ENCODE peak calls at places on chromosome 12, in five cellular contexts. A is astrocyte of the cerebellum, R is left cardiac atrium, X is AG08395, W is tibial nerve. S is an unnamed sample.

GRCh38 chr12:122062832-122063690 is 15.5 kb upstream of the MLXIP start:
- DNase-seq in W (peak), R (peak), A (no peak), X (peak), S (no peak)

GRCh38 chr12:121217066-121217465 is 7.1 kb downstream of the P2RX4 start:
- DNase-seq in X (no peak), R (no peak), A (no peak), W (no peak), S (no peak)

GRCh38 chr12:646303-647038 is 16.8 kb downstream of the NINJ2 start:
- DNase-seq in R (peak), W (peak), A (no peak), X (peak), S (no peak)

GRCh38 chr12:89950421-89950820 is 241.8 kb upstream of the ATP2B1 start:
- DNase-seq in W (no peak), X (no peak), R (no peak), A (no peak), S (no peak)

GRCh38 chr12:26853303-26854027 is 20.5 kb upstream of the ITPR2 start:
- DNase-seq in A (no peak), X (peak), R (peak), W (peak), S (peak)

GRCh38 chr12:118356809-118357326 is 15.8 kb downstream of the TAOK3 start:
- DNase-seq in A (no peak), W (no peak), R (no peak), X (peak), S (no peak)

GRCh38 chr12:96236221-96236822 is 42.1 kb downstream of the ELK3 start:
- DNase-seq in R (peak), W (peak), A (peak), X (peak), S (no peak)

GRCh38 chr12:8554451-8555195 is 13.9 kb upstream of the CLEC4E start:
- DNase-seq in A (peak), X (peak), W (no peak), R (no peak), S (no peak)

GRCh38 chr12:105409881-105410471 is 79.5 kb downstream of the C12orf75 start:
- DNase-seq in A (no peak), R (peak), W (peak), X (peak), S (no peak)

GRCh38 chr12:124804011-124804621 is 59.5 kb downstream of the SCARB1 start:
- DNase-seq in W (peak), A (peak), X (peak), R (peak), S (no peak)

GRCh38 chr12:80271770-80272169 is 172.3 kb upstream of the PTPRQ start:
- DNase-seq in X (no peak), R (no peak), W (no peak), A (no peak), S (no peak)

GRCh38 chr12:125161712-125162023 is 96.4 kb downstream of the AACS start:
- DNase-seq in A (no peak), X (no peak), R (no peak), W (no peak), S (no peak)

GRCh38 chr12:76878045-76878898 is 547 bp downstream of the CSRP2 start:
- DNase-seq in W (no peak), A (no peak), X (peak), R (peak), S (peak)

GRCh38 chr12:53219116-53219955 is 12.3 kb upstream of the ITGB7 start:
- DNase-seq in A (no peak), X (no peak), W (no peak), R (peak), S (no peak)

GRCh38 chr12:9796916-9797315 is 30.4 kb upstream of the KLRF1 start:
- DNase-seq in X (no peak), A (peak), R (no peak), W (no peak), S (no peak)

GRCh38 chr12:15001733-15002471 is 29.1 kb downstream of the PDE6H start:
- DNase-seq in A (no peak), W (no peak), X (peak), R (peak), S (peak)

S was measured in dorsolateral prefrontal cortex.